ENCODE peak calls at places on chromosome 2, in ten cellular contexts. E is Peyer's patch; N is coronary artery; C is A549; S is activated CD8-positive, alpha-beta memory T cell treated with anti-CD3 and anti-CD28 coated beads, Interleukin-2, amount 10 ng/mL, durations not matched to agents 7 days and 5 days; P is activated T-helper 1 cell treated with anti-CD3 and anti-CD28 coated beads, Interleukin-12 subunit alpha, Interleukin-12 subunit beta, Interleukin-2, Interleukin-4 antibody, amounts not matched to agents 30 ng/mL and 10 ng/mL and 1 ng/mL, durations not matched to agents 14 hours and 24 hours and 36 hours; J is choroid plexus epithelial cell; L is NCI-H460; O is heart right ventricle; V is activated T-cell treated with anti-CD3 and anti-CD28 coated beads for 1 hour. G is an unnamed sample.

GRCh38 chr2:215693269-215693998 is 257.6 kb upstream of the FN1 start:
- DNase-seq in E (no peak), N (no peak), C (peak), S (no peak), P (no peak), J (peak), L (no peak), O (no peak), V (no peak), G (no peak)

GRCh38 chr2:7023542-7023941 is 106.3 kb downstream of the RNF144A start:
- DNase-seq in E (no peak), N (no peak), C (peak), S (no peak), P (no peak), J (peak), L (no peak), O (no peak), V (no peak), G (peak)

GRCh38 chr2:11771971-11772615 is 25.7 kb downstream of the LPIN1 start:
- DNase-seq in E (no peak), N (no peak), C (no peak), S (no peak), P (no peak), J (no peak), L (no peak), O (no peak), V (no peak), G (no peak)

GRCh38 chr2:235740821-235741220 is 247.0 kb downstream of the AGAP1 start:
- DNase-seq in E (no peak), N (no peak), C (peak), S (no peak), P (no peak), J (peak), L (peak), O (no peak), V (no peak), G (no peak)

GRCh38 chr2:75603477-75603876 is 42.7 kb upstream of the EVA1A start:
- DNase-seq in E (no peak), N (no peak), C (no peak), S (no peak), P (no peak), J (no peak), L (no peak), O (no peak), V (no peak), G (no peak)

GRCh38 chr2:105052773-105053172 is 14.9 kb downstream of the MRPS9 start:
- DNase-seq in E (peak), N (no peak), C (peak), S (no peak), P (no peak), J (no peak), L (no peak), O (peak), V (no peak), G (no peak)

GRCh38 chr2:169047253-169048250 is 16.4 kb upstream of the ABCB11 start:
- DNase-seq in E (no peak), N (no peak), C (no peak), S (no peak), P (no peak), J (no peak), L (no peak), O (no peak), V (no peak), G (no peak)

GRCh38 chr2:225398372-225398771 is 1.1 kb upstream of the NYAP2 start:
- DNase-seq in E (no peak), N (no peak), C (no peak), S (no peak), P (no peak), J (no peak), L (no peak), O (no peak), V (no peak), G (no peak)

GRCh38 chr2:236882074-236882473 is 203.6 kb upstream of the COPS8 start:
- DNase-seq in E (no peak), N (no peak), C (no peak), S (no peak), P (no peak), J (no peak), L (no peak), O (no peak), V (no peak), G (no peak)

GRCh38 chr2:40251146-40251545 is 200.7 kb downstream of the SLC8A1 start:
- DNase-seq in E (no peak), N (no peak), C (peak), S (no peak), P (no peak), J (no peak), L (no peak), O (no peak), V (no peak), G (no peak)

GRCh38 chr2:13821255-13821880 is 811.1 kb upstream of the LRATD1 start:
- DNase-seq in E (no peak), N (no peak), C (no peak), S (no peak), P (no peak), J (peak), L (peak), O (no peak), V (no peak), G (no peak)

GRCh38 chr2:173397539-173397938 is 42.9 kb downstream of the CDCA7 start:
- DNase-seq in E (no peak), N (no peak), C (peak), S (no peak), P (no peak), J (no peak), L (no peak), O (no peak), V (no peak), G (no peak)

GRCh38 chr2:221370076-221370941 is 201.8 kb downstream of the EPHA4 start:
- DNase-seq in E (no peak), N (no peak), C (no peak), S (no peak), P (no peak), J (no peak), L (no peak), O (no peak), V (no peak), G (no peak)

GRCh38 chr2:60469918-60470317 is 83.5 kb downstream of the BCL11A start:
- DNase-seq in E (no peak), N (no peak), C (no peak), S (no peak), P (no peak), J (no peak), L (no peak), O (no peak), V (no peak), G (no peak)

GRCh38 chr2:129765326-129766158 is 213.9 kb upstream of the RAB6C start:
- DNase-seq in E (peak), N (peak), C (no peak), S (no peak), P (no peak), J (no peak), L (no peak), O (no peak), V (no peak), G (no peak)

GRCh38 chr2:218370410-218371063 is 11.5 kb upstream of the SLC11A1 start:
- DNase-seq in E (no peak), N (peak), C (no peak), S (no peak), P (no peak), J (peak), L (no peak), O (no peak), V (no peak), G (no peak)

GRCh38 chr2:46002507-46002883 is 294.7 kb upstream of the EPAS1 start:
- DNase-seq in E (no peak), N (no peak), C (peak), S (no peak), P (no peak), J (peak), L (no peak), O (no peak), V (no peak), G (no peak)

GRCh38 chr2:225002656-225003045 is 39.6 kb downstream of the DOCK10 start:
- DNase-seq in E (no peak), N (no peak), C (no peak), S (peak), P (no peak), J (no peak), L (no peak), O (no peak), V (no peak), G (no peak)

GRCh38 chr2:136255648-136256461 is 137.9 kb upstream of the CXCR4 start:
- DNase-seq in E (no peak), N (no peak), C (no peak), S (no peak), P (no peak), J (no peak), L (no peak), O (no peak), V (no peak), G (no peak)

GRCh38 chr2:106065983-106066826 is 127.9 kb downstream of the UXS1 start:
- DNase-seq in E (no peak), N (no peak), C (no peak), S (no peak), P (no peak), J (no peak), L (no peak), O (no peak), V (no peak), G (no peak)

GRCh38 chr2:229231469-229231868 is 39.6 kb downstream of the PID1 start:
- DNase-seq in E (no peak), N (no peak), C (no peak), S (no peak), P (no peak), J (no peak), L (no peak), O (no peak), V (no peak), G (no peak)

GRCh38 chr2:9905413-9905812 is 46.1 kb upstream of the GRHL1 start:
- DNase-seq in E (no peak), N (no peak), C (no peak), S (no peak), P (no peak), J (no peak), L (no peak), O (no peak), V (no peak), G (no peak)

GRCh38 chr2:155872396-155872795 is 460.1 kb downstream of the NR4A2 start:
- DNase-seq in E (no peak), N (no peak), C (no peak), S (no peak), P (no peak), J (peak), L (no peak), O (no peak), V (no peak), G (no peak)

GRCh38 chr2:174868916-174869315 is 104.6 kb upstream of the CHRNA1 start:
- DNase-seq in E (no peak), N (no peak), C (no peak), S (no peak), P (no peak), J (no peak), L (no peak), O (no peak), V (no peak), G (no peak)

GRCh38 chr2:32363588-32363987 is 6.8 kb downstream of the BIRC6 start:
- DNase-seq in E (no peak), N (no peak), C (no peak), S (no peak), P (no peak), J (no peak), L (no peak), O (no peak), V (no peak), G (no peak)

GRCh38 chr2:102018823-102019445 is 27.2 kb downstream of the IL1R2 start:
- DNase-seq in E (no peak), N (no peak), C (no peak), S (no peak), P (no peak), J (peak), L (no peak), O (no peak), V (no peak), G (no peak)

GRCh38 chr2:20411361-20411894 is 35.4 kb upstream of the RHOB start:
- DNase-seq in E (peak), N (peak), C (peak), S (peak), P (peak), J (peak), L (peak), O (peak), V (peak), G (peak)

GRCh38 chr2:54081574-54081973 is 33.8 kb upstream of the ACYP2 start:
- DNase-seq in E (no peak), N (no peak), C (no peak), S (peak), P (peak), J (peak), L (no peak), O (no peak), V (no peak), G (no peak)

G was measured in sciatic nerve.